ENCODE peak calls at places on chromosome 6, in six cellular contexts. One of them, this sample, is unnamed.

GRCh38 chr6:155646443-155646842 is 190.8 kb upstream of the NOX3 start:
- DNase-seq in kidney tubule cell: no peak
- DNase-seq in psoas muscle: no peak
- DNase-seq in T-helper 9 cell: no peak
- DNase-seq in myocyte: no peak
- DNase-seq in lower lobe of right lung: no peak
- DNase-seq in this sample: no peak

GRCh38 chr6:111796310-111796918 is 76.8 kb downstream of the FYN start:
- DNase-seq in psoas muscle: no peak
- DNase-seq in T-helper 9 cell: no peak
- DNase-seq in kidney tubule cell: no peak
- DNase-seq in lower lobe of right lung: no peak
- DNase-seq in myocyte: no peak
- DNase-seq in this sample: no peak

GRCh38 chr6:96649926-96650325 is 87.0 kb downstream of the FHL5 start:
- DNase-seq in kidney tubule cell: no peak
- DNase-seq in T-helper 9 cell: no peak
- DNase-seq in myocyte: no peak
- DNase-seq in lower lobe of right lung: no peak
- DNase-seq in psoas muscle: no peak
- DNase-seq in this sample: no peak

GRCh38 chr6:151391471-151392428 is at the start of gene ZBTB2:
- DNase-seq in lower lobe of right lung: peak
- DNase-seq in psoas muscle: peak
- DNase-seq in myocyte: peak
- DNase-seq in T-helper 9 cell: peak
- DNase-seq in kidney tubule cell: peak
- DNase-seq in this sample: peak

GRCh38 chr6:124590001-124590400 is 372.2 kb upstream of the RNF217 start:
- DNase-seq in psoas muscle: no peak
- DNase-seq in kidney tubule cell: no peak
- DNase-seq in myocyte: no peak
- DNase-seq in lower lobe of right lung: no peak
- DNase-seq in T-helper 9 cell: no peak
- DNase-seq in this sample: no peak

GRCh38 chr6:17267586-17267985 is 13.6 kb upstream of the RBM24 start:
- DNase-seq in lower lobe of right lung: no peak
- DNase-seq in T-helper 9 cell: no peak
- DNase-seq in psoas muscle: no peak
- DNase-seq in kidney tubule cell: no peak
- DNase-seq in myocyte: peak
- DNase-seq in this sample: no peak

GRCh38 chr6:131858765-131859490 is 51.1 kb downstream of the ENPP1 start:
- DNase-seq in kidney tubule cell: peak
- DNase-seq in lower lobe of right lung: no peak
- DNase-seq in psoas muscle: no peak
- DNase-seq in T-helper 9 cell: no peak
- DNase-seq in myocyte: peak
- DNase-seq in this sample: no peak

GRCh38 chr6:12170351-12171079 is 119.6 kb upstream of the EDN1 start:
- DNase-seq in myocyte: no peak
- DNase-seq in psoas muscle: no peak
- DNase-seq in kidney tubule cell: no peak
- DNase-seq in lower lobe of right lung: no peak
- DNase-seq in T-helper 9 cell: no peak
- DNase-seq in this sample: no peak

GRCh38 chr6:157652601-157653363 is 170.3 kb upstream of the SNX9 start:
- DNase-seq in kidney tubule cell: no peak
- DNase-seq in T-helper 9 cell: no peak
- DNase-seq in lower lobe of right lung: no peak
- DNase-seq in myocyte: no peak
- DNase-seq in psoas muscle: no peak
- DNase-seq in this sample: no peak

GRCh38 chr6:167426074-167426473 is 101.2 kb downstream of the TTLL2 start:
- DNase-seq in myocyte: no peak
- DNase-seq in psoas muscle: no peak
- DNase-seq in T-helper 9 cell: no peak
- DNase-seq in lower lobe of right lung: no peak
- DNase-seq in kidney tubule cell: no peak
- DNase-seq in this sample: no peak

GRCh38 chr6:47420394-47421371 is 56.9 kb upstream of the CD2AP start:
- DNase-seq in T-helper 9 cell: no peak
- DNase-seq in myocyte: no peak
- DNase-seq in lower lobe of right lung: no peak
- DNase-seq in psoas muscle: no peak
- DNase-seq in kidney tubule cell: peak
- DNase-seq in this sample: no peak

GRCh38 chr6:75217203-75217602 is 11.3 kb upstream of the COL12A1 start:
- DNase-seq in myocyte: peak
- DNase-seq in T-helper 9 cell: no peak
- DNase-seq in kidney tubule cell: peak
- DNase-seq in psoas muscle: no peak
- DNase-seq in lower lobe of right lung: no peak
- DNase-seq in this sample: no peak

GRCh38 chr6:107763959-107764358 is 60.2 kb downstream of the SCML4 start:
- DNase-seq in lower lobe of right lung: no peak
- DNase-seq in psoas muscle: no peak
- DNase-seq in kidney tubule cell: peak
- DNase-seq in myocyte: peak
- DNase-seq in T-helper 9 cell: no peak
- DNase-seq in this sample: no peak

GRCh38 chr6:46118836-46119235 is 11.0 kb upstream of the ENPP4 start:
- DNase-seq in psoas muscle: no peak
- DNase-seq in myocyte: no peak
- DNase-seq in T-helper 9 cell: no peak
- DNase-seq in kidney tubule cell: no peak
- DNase-seq in lower lobe of right lung: no peak
- DNase-seq in this sample: no peak

GRCh38 chr6:151107897-151108427 is 131.8 kb upstream of the AKAP12 start:
- DNase-seq in T-helper 9 cell: no peak
- DNase-seq in lower lobe of right lung: no peak
- DNase-seq in kidney tubule cell: no peak
- DNase-seq in psoas muscle: no peak
- DNase-seq in myocyte: peak
- DNase-seq in this sample: no peak

GRCh38 chr6:169620171-169621125 is 81.4 kb downstream of the WDR27 start:
- DNase-seq in T-helper 9 cell: no peak
- DNase-seq in myocyte: no peak
- DNase-seq in kidney tubule cell: peak
- DNase-seq in lower lobe of right lung: peak
- DNase-seq in psoas muscle: no peak
- DNase-seq in this sample: no peak

GRCh38 chr6:157020398-157021266 is 243.5 kb downstream of the ARID1B start:
- DNase-seq in lower lobe of right lung: no peak
- DNase-seq in myocyte: peak
- DNase-seq in psoas muscle: no peak
- DNase-seq in T-helper 9 cell: peak
- DNase-seq in kidney tubule cell: peak
- DNase-seq in this sample: peak

GRCh38 chr6:37303891-37304503 is 46.1 kb upstream of the TMEM217 start:
- DNase-seq in myocyte: peak
- DNase-seq in kidney tubule cell: peak
- DNase-seq in lower lobe of right lung: no peak
- DNase-seq in T-helper 9 cell: no peak
- DNase-seq in psoas muscle: no peak
- DNase-seq in this sample: no peak

GRCh38 chr6:38688579-38689087 is 14.3 kb downstream of the GLO1 start:
- DNase-seq in T-helper 9 cell: no peak
- DNase-seq in lower lobe of right lung: no peak
- DNase-seq in kidney tubule cell: no peak
- DNase-seq in myocyte: no peak
- DNase-seq in psoas muscle: no peak
- DNase-seq in this sample: no peak

GRCh38 chr6:16344756-16345155 is 106.4 kb downstream of the GMPR start:
- DNase-seq in lower lobe of right lung: no peak
- DNase-seq in T-helper 9 cell: no peak
- DNase-seq in myocyte: no peak
- DNase-seq in kidney tubule cell: no peak
- DNase-seq in psoas muscle: no peak
- DNase-seq in this sample: no peak

GRCh38 chr6:11814116-11814515 is 35.5 kb upstream of the ADTRP start:
- DNase-seq in myocyte: no peak
- DNase-seq in T-helper 9 cell: no peak
- DNase-seq in kidney tubule cell: no peak
- DNase-seq in psoas muscle: no peak
- DNase-seq in lower lobe of right lung: no peak
- DNase-seq in this sample: no peak

GRCh38 chr6:117906905-117907599 is at the start of gene SLC35F1:
- DNase-seq in myocyte: peak
- DNase-seq in psoas muscle: peak
- DNase-seq in lower lobe of right lung: peak
- DNase-seq in kidney tubule cell: peak
- DNase-seq in T-helper 9 cell: no peak
- DNase-seq in this sample: no peak

GRCh38 chr6:22343864-22344263 is 47.0 kb upstream of the PRL start:
- DNase-seq in kidney tubule cell: no peak
- DNase-seq in T-helper 9 cell: no peak
- DNase-seq in myocyte: no peak
- DNase-seq in lower lobe of right lung: no peak
- DNase-seq in psoas muscle: no peak
- DNase-seq in this sample: no peak

GRCh38 chr6:159212026-159212425 is 42.8 kb downstream of the FNDC1 start:
- DNase-seq in myocyte: no peak
- DNase-seq in kidney tubule cell: no peak
- DNase-seq in T-helper 9 cell: no peak
- DNase-seq in lower lobe of right lung: no peak
- DNase-seq in psoas muscle: no peak
- DNase-seq in this sample: no peak

GRCh38 chr6:109772961-109773431 is 81.9 kb downstream of the FIG4 start:
- DNase-seq in psoas muscle: no peak
- DNase-seq in kidney tubule cell: no peak
- DNase-seq in T-helper 9 cell: no peak
- DNase-seq in lower lobe of right lung: no peak
- DNase-seq in myocyte: peak
- DNase-seq in this sample: no peak

GRCh38 chr6:89079611-89080213 is 839 bp upstream of the PNRC1 start:
- DNase-seq in psoas muscle: no peak
- DNase-seq in myocyte: peak
- DNase-seq in T-helper 9 cell: peak
- DNase-seq in kidney tubule cell: peak
- DNase-seq in lower lobe of right lung: peak
- DNase-seq in this sample: peak

GRCh38 chr6:156695747-156696146 is 81.4 kb upstream of the ARID1B start:
- DNase-seq in psoas muscle: no peak
- DNase-seq in kidney tubule cell: no peak
- DNase-seq in myocyte: no peak
- DNase-seq in lower lobe of right lung: no peak
- DNase-seq in T-helper 9 cell: no peak
- DNase-seq in this sample: no peak

GRCh38 chr6:34489229-34489805 is 23.4 kb downstream of the PACSIN1 start:
- DNase-seq in T-helper 9 cell: no peak
- DNase-seq in myocyte: no peak
- DNase-seq in psoas muscle: no peak
- DNase-seq in kidney tubule cell: no peak
- DNase-seq in lower lobe of right lung: no peak
- DNase-seq in this sample: no peak

GRCh38 chr6:34957184-34957904 is 68.3 kb downstream of the ANKS1A start:
- DNase-seq in kidney tubule cell: no peak
- DNase-seq in T-helper 9 cell: no peak
- DNase-seq in lower lobe of right lung: no peak
- DNase-seq in myocyte: no peak
- DNase-seq in psoas muscle: no peak
- DNase-seq in this sample: no peak

This sample was measured in immature natural killer cell.